ENCODE peak calls at places on chromosomes 3 and 15, in seven cellular contexts. Q, F, X, I, W, M and Z are unnamed samples.

GRCh38 chr3:126503701-126504100 is 13.9 kb downstream of the UROC1 start:
- DNase-seq in I (no peak), W (no peak), M (no peak), X (no peak), Q (no peak), F (no peak), Z (no peak)

GRCh38 chr3:162710332-162711112 is 1213.9 kb downstream of the OTOL1 start:
- DNase-seq in I (no peak), F (no peak), M (no peak), X (no peak), Q (no peak), W (no peak), Z (no peak)

GRCh38 chr3:40876019-40876418 is 323.3 kb upstream of the CTNNB1 start:
- DNase-seq in F (no peak), Q (no peak), X (no peak), I (no peak), M (no peak), W (no peak), Z (no peak)

GRCh38 chr3:10465161-10465560 is 40.2 kb downstream of the ATP2B2 start:
- DNase-seq in M (no peak), X (no peak), I (no peak), W (no peak), Q (no peak), F (no peak), Z (no peak)

GRCh38 chr15:101458908-101459578 is 30.5 kb downstream of the PCSK6 start:
- DNase-seq in F (no peak), X (no peak), W (no peak), M (no peak), Q (no peak), I (no peak), Z (no peak)

GRCh38 chr3:138348950-138349739 is 766 bp downstream of the MRAS start:
- DNase-seq in Q (no peak), F (peak), W (no peak), X (peak), M (no peak), I (no peak), Z (no peak)

GRCh38 chr15:89852342-89853005 is 37.8 kb upstream of the ANPEP start:
- DNase-seq in Q (no peak), X (no peak), M (no peak), F (no peak), I (no peak), W (no peak), Z (no peak)

GRCh38 chr15:72203507-72203837 is 5.9 kb upstream of the GRAMD2A start:
- DNase-seq in I (no peak), M (no peak), F (peak), Q (no peak), X (no peak), W (no peak), Z (no peak)

GRCh38 chr3:169686874-169687273 is 23.4 kb upstream of the MECOM start:
- DNase-seq in M (no peak), Q (no peak), I (no peak), F (no peak), W (no peak), X (no peak), Z (no peak)

GRCh38 chr3:146218880-146219866 is 31.7 kb downstream of the PLSCR4 start:
- DNase-seq in Q (peak), X (no peak), F (peak), I (peak), W (no peak), M (peak), Z (no peak)

GRCh38 chr3:76943671-76944070 is 96.2 kb upstream of the ROBO2 start:
- DNase-seq in Q (no peak), I (no peak), W (no peak), F (no peak), M (no peak), X (no peak), Z (no peak)